ENCODE peak calls at places on chromosomes 2 and 18, in four cellular contexts. One of them, this sample, is unnamed.
A peak's percentile ranks its signal among the peaks of the same experiment; 100 is the strongest.

GRCh38 chr2:128440087-128440665 is 121.5 kb upstream of the HS6ST1 start:
- DNase-seq in transverse colon: no peak
- DNase-seq in prostate gland: no peak
- DNase-seq in H1: peak; percentile 37
- DNase-seq in this sample: peak; percentile 54

GRCh38 chr2:239271471-239272255 is 129.2 kb downstream of the HDAC4 start:
- DNase-seq in prostate gland: no peak
- DNase-seq in H1: no peak
- DNase-seq in transverse colon: no peak
- DNase-seq in this sample: peak; percentile 52

GRCh38 chr18:15198116-15198389 is 450.1 kb downstream of the ANKRD30B start:
- DNase-seq in prostate gland: no peak
- DNase-seq in H1: no peak
- DNase-seq in transverse colon: no peak
- DNase-seq in this sample: no peak

GRCh38 chr2:46161921-46162320 is 135.3 kb upstream of the EPAS1 start:
- DNase-seq in prostate gland: no peak
- DNase-seq in transverse colon: no peak
- DNase-seq in H1: no peak
- DNase-seq in this sample: no peak

GRCh38 chr18:49170145-49170544 is 219.4 kb upstream of the SMAD7 start:
- DNase-seq in transverse colon: no peak
- DNase-seq in prostate gland: no peak
- DNase-seq in H1: no peak
- DNase-seq in this sample: no peak

GRCh38 chr2:108407864-108408729 is 30.3 kb downstream of the SULT1C4 start:
- DNase-seq in transverse colon: no peak
- DNase-seq in prostate gland: no peak
- DNase-seq in H1: no peak
- DNase-seq in this sample: no peak

GRCh38 chr2:132850688-132851087 is 180.7 kb upstream of the LYPD1 start:
- DNase-seq in H1: no peak
- DNase-seq in prostate gland: no peak
- DNase-seq in transverse colon: no peak
- DNase-seq in this sample: no peak

GRCh38 chr2:95174031-95174430 is 8.4 kb downstream of the ZNF2 start:
- DNase-seq in prostate gland: no peak
- DNase-seq in transverse colon: no peak
- DNase-seq in H1: no peak
- DNase-seq in this sample: no peak

GRCh38 chr2:201546576-201546975 is 95.0 kb downstream of the STRADB start:
- DNase-seq in H1: no peak
- DNase-seq in transverse colon: no peak
- DNase-seq in prostate gland: no peak
- DNase-seq in this sample: no peak

GRCh38 chr2:218618102-218618860 is 10.6 kb downstream of the PLCD4 start:
- DNase-seq in transverse colon: no peak
- DNase-seq in H1: no peak
- DNase-seq in prostate gland: no peak
- DNase-seq in this sample: no peak

GRCh38 chr2:155872396-155872795 is 460.1 kb downstream of the NR4A2 start:
- DNase-seq in transverse colon: no peak
- DNase-seq in prostate gland: no peak
- DNase-seq in H1: no peak
- DNase-seq in this sample: no peak

GRCh38 chr2:169641464-169641863 is 52.7 kb downstream of the CFAP210 start:
- DNase-seq in H1: no peak
- DNase-seq in transverse colon: no peak
- DNase-seq in prostate gland: no peak
- DNase-seq in this sample: no peak

GRCh38 chr2:181462032-181462431 is 4.8 kb downstream of the ITGA4 start:
- DNase-seq in prostate gland: no peak
- DNase-seq in transverse colon: no peak
- DNase-seq in H1: no peak
- DNase-seq in this sample: no peak

GRCh38 chr2:199458806-199459285 is 1.1 kb upstream of the SATB2 start:
- DNase-seq in transverse colon: no peak
- DNase-seq in H1: peak; percentile 82
- DNase-seq in prostate gland: no peak
- DNase-seq in this sample: peak; percentile 71

GRCh38 chr2:52539026-52539964 is 1228.3 kb upstream of the CHAC2 start:
- DNase-seq in transverse colon: no peak
- DNase-seq in prostate gland: no peak
- DNase-seq in H1: no peak
- DNase-seq in this sample: no peak

GRCh38 chr18:13570856-13571495 is 155.4 kb downstream of the FAM210A start:
- DNase-seq in transverse colon: no peak
- DNase-seq in H1: no peak
- DNase-seq in prostate gland: no peak
- DNase-seq in this sample: no peak

GRCh38 chr2:107393516-107393915 is 433.2 kb upstream of the RGPD4 start:
- DNase-seq in transverse colon: no peak
- DNase-seq in prostate gland: no peak
- DNase-seq in H1: no peak
- DNase-seq in this sample: no peak

GRCh38 chr2:54387592-54387991 is 68.5 kb upstream of the SPTBN1 start:
- DNase-seq in transverse colon: no peak
- DNase-seq in H1: no peak
- DNase-seq in prostate gland: no peak
- DNase-seq in this sample: no peak

GRCh38 chr2:239188536-239188935 is 212.3 kb downstream of the HDAC4 start:
- DNase-seq in transverse colon: peak; percentile 6
- DNase-seq in prostate gland: no peak
- DNase-seq in H1: no peak
- DNase-seq in this sample: peak; percentile 65

GRCh38 chr2:159961005-159961404 is 101.4 kb downstream of the PLA2R1 start:
- DNase-seq in prostate gland: no peak
- DNase-seq in H1: no peak
- DNase-seq in transverse colon: no peak
- DNase-seq in this sample: no peak

GRCh38 chr2:68762665-68763064 is 28.1 kb downstream of the ARHGAP25 start:
- DNase-seq in prostate gland: no peak
- DNase-seq in transverse colon: no peak
- DNase-seq in H1: no peak
- DNase-seq in this sample: no peak

GRCh38 chr2:104965900-104966299 is 72.0 kb upstream of the MRPS9 start:
- DNase-seq in prostate gland: no peak
- DNase-seq in transverse colon: no peak
- DNase-seq in H1: no peak
- DNase-seq in this sample: no peak

GRCh38 chr2:182666674-182667320 is 49.3 kb upstream of the DNAJC10 start:
- DNase-seq in H1: no peak
- DNase-seq in prostate gland: no peak
- DNase-seq in transverse colon: no peak
- DNase-seq in this sample: no peak

GRCh38 chr2:88471083-88471942 is 18.8 kb upstream of the FOXI3 start:
- DNase-seq in H1: no peak
- DNase-seq in transverse colon: no peak
- DNase-seq in prostate gland: no peak
- DNase-seq in this sample: no peak

GRCh38 chr2:232959139-232959538 is 53.9 kb downstream of the NGEF start:
- DNase-seq in transverse colon: no peak
- DNase-seq in prostate gland: no peak
- DNase-seq in H1: no peak
- DNase-seq in this sample: no peak

GRCh38 chr18:8471373-8471772 is 137.9 kb upstream of the RAB12 start:
- DNase-seq in H1: no peak
- DNase-seq in transverse colon: no peak
- DNase-seq in prostate gland: no peak
- DNase-seq in this sample: no peak

GRCh38 chr2:150060341-150060740 is 427.1 kb downstream of the RND3 start:
- DNase-seq in H1: no peak
- DNase-seq in transverse colon: no peak
- DNase-seq in prostate gland: no peak
- DNase-seq in this sample: no peak

GRCh38 chr2:82282111-82282882 is 1977.7 kb upstream of the LRRTM1 start:
- DNase-seq in prostate gland: no peak
- DNase-seq in transverse colon: no peak
- DNase-seq in H1: peak; percentile 58
- DNase-seq in this sample: no peak

GRCh38 chr2:45170976-45171514 is 161.8 kb upstream of the SIX2 start:
- DNase-seq in prostate gland: no peak
- DNase-seq in H1: no peak
- DNase-seq in transverse colon: no peak
- DNase-seq in this sample: no peak

GRCh38 chr2:201955231-201955630 is 78.4 kb upstream of the FZD7 start:
- DNase-seq in H1: no peak
- DNase-seq in transverse colon: no peak
- DNase-seq in prostate gland: no peak
- DNase-seq in this sample: no peak

GRCh38 chr2:216192931-216193330 is 83.8 kb downstream of the XRCC5 start:
- DNase-seq in prostate gland: no peak
- DNase-seq in H1: no peak
- DNase-seq in transverse colon: no peak
- DNase-seq in this sample: no peak

GRCh38 chr2:168663993-168664392 is 138.4 kb upstream of the NOSTRIN start:
- DNase-seq in transverse colon: no peak
- DNase-seq in H1: no peak
- DNase-seq in prostate gland: no peak
- DNase-seq in this sample: no peak

GRCh38 chr2:140990416-140990815 is 1140.4 kb downstream of the LRP1B start:
- DNase-seq in transverse colon: no peak
- DNase-seq in prostate gland: no peak
- DNase-seq in H1: no peak
- DNase-seq in this sample: no peak

GRCh38 chr2:206936456-206937222 is 2.7 kb upstream of the CPO start:
- DNase-seq in prostate gland: no peak
- DNase-seq in transverse colon: no peak
- DNase-seq in H1: no peak
- DNase-seq in this sample: no peak

GRCh38 chr2:206937519-206937918 is 1.8 kb upstream of the CPO start:
- DNase-seq in transverse colon: no peak
- DNase-seq in H1: no peak
- DNase-seq in prostate gland: no peak
- DNase-seq in this sample: no peak

GRCh38 chr2:206939340-206939739 is at the start of gene CPO:
- DNase-seq in transverse colon: no peak
- DNase-seq in H1: no peak
- DNase-seq in prostate gland: no peak
- DNase-seq in this sample: no peak

DNA sequence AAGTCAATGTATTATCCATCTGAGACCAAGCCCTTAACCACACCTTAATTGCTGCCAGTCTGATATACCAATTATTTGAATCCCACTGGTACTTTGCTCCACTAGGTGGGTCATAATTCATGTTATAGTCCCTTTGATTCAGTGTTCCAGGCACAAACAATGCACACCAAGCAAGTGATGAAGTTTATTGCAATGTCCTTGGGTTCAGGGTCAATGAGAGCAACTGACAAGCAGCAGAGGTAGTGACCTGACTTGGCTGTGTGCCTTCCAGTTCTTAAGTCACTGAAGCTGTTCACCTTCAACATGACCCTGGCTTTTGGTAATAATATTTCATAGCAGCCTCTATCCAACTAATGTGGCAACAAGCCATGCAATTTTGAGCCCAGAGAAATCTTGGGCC is 3.3 kb upstream of the CPO start:
- DNase-seq in H1: no peak
- DNase-seq in transverse colon: no peak
- DNase-seq in prostate gland: no peak
- DNase-seq in this sample: no peak
- TF ChIP-seq POLR2AphosphoS5 in H1: no peak
- TF ChIP-seq POLR2AphosphoS5 in transverse colon: no peak
- TF ChIP-seq POLR2AphosphoS5 in prostate gland: no peak
- TF ChIP-seq POLR2AphosphoS5 in this sample: no peak

DNA sequence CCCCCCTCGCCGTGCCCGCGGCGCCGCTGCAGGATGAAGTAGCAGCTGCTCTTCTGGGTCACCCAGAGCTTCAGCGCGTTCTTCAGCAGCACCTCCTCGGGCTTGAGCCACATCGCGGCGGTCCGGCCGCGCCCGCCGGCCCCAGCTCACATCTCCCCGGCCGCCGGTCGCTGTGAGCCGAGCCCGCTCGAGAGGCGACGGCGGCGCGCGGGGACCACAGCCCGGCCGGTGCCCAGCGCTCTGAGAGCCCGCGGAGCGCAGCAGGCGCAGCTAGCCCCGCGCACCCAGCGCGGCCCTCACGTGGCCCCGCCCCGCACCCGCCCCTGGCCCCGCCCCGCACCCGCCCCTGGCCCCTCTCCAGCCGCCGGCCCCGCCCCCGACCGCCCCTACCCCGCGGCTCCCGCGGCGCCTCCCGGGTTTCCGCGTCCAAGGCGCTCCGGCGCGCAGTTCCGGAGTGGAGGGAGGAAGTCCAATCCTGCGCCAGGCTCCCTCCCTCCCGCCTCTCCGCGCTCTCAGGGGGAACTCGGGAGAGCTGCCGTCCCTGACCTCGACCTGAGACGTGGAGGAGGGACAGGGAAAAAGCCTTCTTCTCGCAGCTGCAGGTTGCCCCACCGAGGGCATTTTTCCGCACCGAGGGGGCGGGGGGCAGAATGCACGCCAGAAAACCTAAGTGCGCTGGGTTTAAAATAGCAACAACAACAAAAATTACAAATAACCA is at the start of gene TBC1D8:
- DNase-seq in prostate gland: peak; percentile 79
- DNase-seq in H1: peak; percentile 89
- DNase-seq in transverse colon: peak; percentile 89
- DNase-seq in this sample: peak; percentile 92
- TF ChIP-seq POLR2AphosphoS5 in prostate gland: peak; percentile 63
- TF ChIP-seq POLR2AphosphoS5 in H1: no peak
- TF ChIP-seq POLR2AphosphoS5 in transverse colon: peak; percentile 38
- TF ChIP-seq POLR2AphosphoS5 in this sample: no peak

GRCh38 chr2:12057436-12058166 is 311.2 kb downstream of the LPIN1 start:
- DNase-seq in H1: no peak
- DNase-seq in prostate gland: no peak
- DNase-seq in transverse colon: peak; percentile 41
- DNase-seq in this sample: no peak
- TF ChIP-seq POLR2AphosphoS5 in H1: no peak
- TF ChIP-seq POLR2AphosphoS5 in prostate gland: no peak
- TF ChIP-seq POLR2AphosphoS5 in transverse colon: no peak
- TF ChIP-seq POLR2AphosphoS5 in this sample: no peak

DNA sequence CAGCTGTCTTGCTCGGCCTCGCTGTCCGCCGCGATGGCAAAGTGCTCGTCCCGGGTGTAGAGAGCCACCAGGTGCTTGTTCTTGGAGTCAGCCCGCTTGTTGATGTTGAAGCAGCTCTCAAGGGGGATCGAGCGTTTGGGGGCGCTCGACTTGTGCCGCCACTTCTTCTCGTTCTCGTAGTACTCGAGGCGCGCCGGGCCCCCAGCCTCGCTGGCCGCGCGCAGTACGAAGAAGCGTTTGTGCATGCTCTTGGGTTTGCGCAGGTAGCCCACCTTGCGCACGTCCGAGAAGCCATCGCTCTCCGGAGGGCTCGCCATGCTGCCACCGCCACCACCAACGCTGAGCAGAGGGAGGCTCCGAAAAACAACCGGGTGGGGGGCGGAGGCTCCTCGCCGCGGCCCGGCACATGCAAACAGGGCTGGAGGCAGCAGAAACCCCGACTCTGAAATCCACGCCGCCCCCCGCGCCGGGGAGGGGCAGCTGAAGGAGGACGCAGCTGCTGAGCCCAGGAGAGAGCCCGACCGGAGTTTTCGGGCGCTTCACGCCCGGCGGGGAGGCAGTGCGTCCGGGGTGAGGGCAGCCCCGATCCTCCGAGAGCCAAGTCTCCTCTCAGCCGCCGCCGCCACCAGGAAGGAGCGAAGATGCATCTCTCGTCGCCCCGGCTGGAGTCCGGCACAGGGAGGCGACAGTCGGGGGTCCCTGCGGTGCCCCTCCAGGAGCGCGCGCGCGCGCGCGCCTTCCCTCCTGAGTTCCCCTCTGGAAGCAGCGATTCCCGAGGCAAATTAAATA is 1.0 kb downstream of the IRS1 start:
- DNase-seq in prostate gland: peak; percentile 34
- DNase-seq in H1: peak; percentile 72
- DNase-seq in transverse colon: peak; percentile 67
- DNase-seq in this sample: peak; percentile 77
- TF ChIP-seq POLR2AphosphoS5 in prostate gland: peak; percentile 2
- TF ChIP-seq POLR2AphosphoS5 in H1: no peak
- TF ChIP-seq POLR2AphosphoS5 in transverse colon: no peak
- TF ChIP-seq POLR2AphosphoS5 in this sample: no peak